ENCODE peak calls at places on chromosomes 12 and 14, in eight cellular contexts. C is right lobe of liver, Y is IMR-90, Z is A549, H is body of pancreas, K is GM12878, U is sigmoid colon, B is uterus. G is an unnamed sample.

GRCh38 chr14:75631453-75631831 is 29.2 kb downstream of the ERG28 start:
- DNase-seq in U (no peak), K (no peak), H (no peak), B (no peak), C (no peak), Y (no peak), Z (no peak), G (no peak)

GRCh38 chr14:98368916-98369315 is 903.1 kb downstream of the BCL11B start:
- DNase-seq in K (no peak), B (no peak), U (no peak), C (no peak), H (no peak), Y (no peak), Z (no peak), G (no peak)

GRCh38 chr14:103552011-103552797 is 10.3 kb downstream of the BAG5 start:
- DNase-seq in U (peak; percentile 83), C (peak; percentile 44), H (no peak), B (peak; percentile 42), Y (peak; percentile 49), Z (no peak), K (no peak), G (no peak)

GRCh38 chr14:32932921-32933622 is 5.6 kb upstream of the NPAS3 start:
- DNase-seq in H (peak; percentile 25), C (no peak), Y (no peak), B (no peak), Z (no peak), K (no peak), U (peak; percentile 70), G (no peak)

GRCh38 chr12:131052063-131052781 is 98.5 kb downstream of the ADGRD1 start:
- DNase-seq in B (no peak), C (no peak), K (no peak), Y (no peak), U (no peak), Z (no peak), H (no peak), G (no peak)

GRCh38 chr12:49089831-49090773 is 4.5 kb downstream of the DHH start:
- DNase-seq in Y (peak; percentile 33), C (no peak), B (peak; percentile 35), U (no peak), H (peak; percentile 22), Z (peak; percentile 72), K (no peak), G (peak; percentile 58)

GRCh38 chr14:58918066-58918465 is 270.4 kb upstream of the DAAM1 start:
- DNase-seq in C (no peak), Z (peak; percentile 10), K (no peak), Y (peak; percentile 77), B (no peak), H (no peak), U (no peak), G (no peak)

GRCh38 chr12:67287311-67287710 is 18.2 kb downstream of the CAND1 start:
- DNase-seq in K (no peak), B (no peak), U (no peak), Z (no peak), C (no peak), H (no peak), Y (no peak), G (no peak)

GRCh38 chr12:52162971-52163370 is 28.8 kb downstream of the KRT80 start:
- DNase-seq in B (no peak), K (no peak), U (no peak), Z (no peak), Y (no peak), H (no peak), C (no peak), G (no peak)

GRCh38 chr12:62621239-62621638 is 154.6 kb downstream of the MON2 start:
- DNase-seq in Y (no peak), U (no peak), B (no peak), Z (no peak), C (no peak), K (no peak), H (no peak), G (no peak)

GRCh38 chr12:112226768-112227167 is 101.4 kb downstream of the TRAFD1 start:
- DNase-seq in C (no peak), U (no peak), K (no peak), B (no peak), H (no peak), Y (no peak), Z (no peak), G (no peak)

GRCh38 chr12:24778486-24779304 is 170.2 kb downstream of the BCAT1 start:
- DNase-seq in Z (peak; percentile 42), Y (peak; percentile 75), U (no peak), C (no peak), H (no peak), K (peak; percentile 8), B (no peak), G (peak; percentile 47)

GRCh38 chr12:53820907-53821306 is 69.1 kb upstream of the CISTR start:
- DNase-seq in Z (no peak), H (no peak), C (no peak), Y (no peak), K (no peak), B (no peak), U (no peak), G (no peak)

GRCh38 chr14:22614240-22614799 is 16.2 kb downstream of the ABHD4 start:
- DNase-seq in Y (peak; percentile 98), C (no peak), H (peak; percentile 63), B (no peak), Z (peak; percentile 94), K (no peak), U (no peak), G (no peak)

GRCh38 chr12:77947326-77947725 is 116.6 kb downstream of the NAV3 start:
- DNase-seq in B (no peak), C (no peak), Y (peak; percentile 83), H (no peak), U (no peak), K (no peak), Z (peak; percentile 22), G (no peak)

GRCh38 chr14:87691482-87691881 is 301.5 kb downstream of the GALC start:
- DNase-seq in B (no peak), H (peak; percentile 5), C (no peak), Z (no peak), K (no peak), U (no peak), Y (no peak), G (no peak)

GRCh38 chr12:80187660-80188090 is 88.3 kb downstream of the OTOGL start:
- DNase-seq in Z (no peak), K (peak; percentile 40), Y (peak; percentile 41), H (no peak), U (no peak), C (no peak), B (peak; percentile 39), G (no peak)

GRCh38 chr14:101253948-101254347 is 307.3 kb upstream of the DIO3 start:
- DNase-seq in U (no peak), Z (no peak), K (no peak), C (no peak), B (no peak), Y (no peak), H (no peak), G (no peak)

GRCh38 chr14:63770187-63770807 is 42.4 kb upstream of the SGPP1 start:
- DNase-seq in C (peak; percentile 55), U (no peak), H (peak; percentile 76), Z (peak; percentile 61), Y (peak; percentile 62), B (peak; percentile 24), K (no peak), G (peak; percentile 55)

GRCh38 chr12:182381-182883 is 31.5 kb downstream of the SLC6A12 start:
- DNase-seq in K (no peak), Z (peak; percentile 25), H (no peak), U (no peak), C (no peak), B (no peak), Y (peak; percentile 93), G (no peak)

GRCh38 chr14:64953661-64954060 is 11.1 kb upstream of the GPX2 start:
- DNase-seq in U (peak; percentile 42), K (no peak), Y (no peak), C (no peak), B (no peak), H (no peak), Z (no peak), G (no peak)

GRCh38 chr14:95157195-95157986 is at the start of gene DICER1:
- DNase-seq in U (peak; percentile 98), Z (peak; percentile 95), B (peak; percentile 97), C (peak; percentile 99), Y (peak; percentile 89), K (peak; percentile 44), H (peak; percentile 97), G (peak; percentile 97)
- TF ChIP-seq POLR2A in U (peak; percentile 67), Z (peak; percentile 48), B (peak; percentile 53), C (peak; percentile 71), Y (peak; percentile 50), K (peak; percentile 60), H (peak; percentile 63), G (peak; percentile 61)

DNA sequence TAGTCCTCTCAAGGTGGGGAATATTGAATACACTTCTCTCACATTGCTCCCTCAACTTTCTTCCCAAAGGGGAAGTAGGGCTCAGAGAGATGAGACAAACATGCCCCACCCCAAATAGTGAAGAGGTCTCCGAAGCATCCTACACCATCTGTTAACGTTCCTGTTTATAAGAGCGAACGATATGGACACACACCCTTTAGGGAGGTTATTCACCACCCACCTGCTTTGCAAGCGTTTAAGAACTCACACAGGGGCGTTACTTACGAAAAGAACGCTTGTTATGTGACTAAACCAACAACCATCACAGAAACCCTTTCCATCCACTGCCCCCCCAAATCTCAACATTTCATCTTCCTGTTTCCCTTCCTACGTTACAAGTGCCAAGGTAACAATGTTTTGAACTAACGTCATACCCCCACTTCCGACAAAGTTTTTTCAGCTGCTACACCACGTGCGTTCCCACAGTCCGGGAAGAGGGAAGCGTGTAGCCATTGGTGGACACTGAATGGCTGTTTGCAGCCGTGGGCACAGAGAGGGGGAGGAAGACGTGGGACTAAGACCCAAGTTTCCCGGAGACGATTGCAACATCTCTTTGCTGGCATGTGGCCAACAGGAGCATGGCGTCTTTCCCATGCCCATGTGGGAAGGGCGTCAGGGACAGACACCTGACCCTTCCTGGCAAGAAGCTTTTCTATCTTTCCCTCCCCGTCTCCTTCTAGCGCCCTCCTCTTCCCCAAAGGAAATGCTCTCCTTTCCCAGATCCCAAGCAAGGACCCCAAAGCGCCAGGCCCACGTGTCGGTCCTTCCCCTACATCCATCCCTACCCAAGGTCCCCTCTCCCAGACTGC is 1.2 kb downstream of the YBX3 start:
- DNase-seq in Z (peak; percentile 95), H (peak; percentile 98), U (peak; percentile 98), B (peak; percentile 93), K (peak; percentile 53), Y (peak; percentile 99), C (peak; percentile 64), G (peak; percentile 70)
- TF ChIP-seq POLR2A in Z (peak; percentile 24), H (peak; percentile 49), U (peak; percentile 24), B (peak; percentile 51), K (peak; percentile 60), Y (peak; percentile 84), C (no peak), G (peak; percentile 43)

GRCh38 chr14:91202234-91202974 is 42.1 kb downstream of the GPR68 start:
- DNase-seq in Y (no peak), C (no peak), U (peak; percentile 68), H (peak; percentile 20), B (peak; percentile 43), K (no peak), Z (no peak), G (peak; percentile 36)
- TF ChIP-seq POLR2A in Y (no peak), C (no peak), U (no peak), H (no peak), B (no peak), K (no peak), Z (no peak), G (no peak)

DNA sequence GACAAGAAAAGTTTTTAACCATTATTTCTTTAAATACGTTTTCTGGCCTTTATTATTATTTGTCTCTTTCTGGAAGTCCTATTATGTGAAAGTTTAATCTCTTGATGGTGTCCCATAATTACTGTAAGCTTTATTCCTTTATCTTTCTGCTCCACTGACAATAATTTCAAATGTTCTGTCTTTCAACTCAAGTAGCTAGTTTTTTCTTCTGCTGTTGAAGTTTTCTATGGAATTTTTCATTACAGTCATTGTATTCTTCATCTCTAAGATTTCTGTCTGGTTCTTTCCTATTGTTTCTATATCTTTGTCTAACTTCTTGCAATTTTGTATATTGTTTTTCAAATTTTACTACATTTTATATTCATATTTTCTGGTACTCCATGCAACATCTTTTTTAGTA is 173.6 kb upstream of the MGAT4C start:
- DNase-seq in C (no peak), H (no peak), U (no peak), K (no peak), Y (no peak), B (no peak), Z (no peak), G (no peak)
- TF ChIP-seq POLR2A in C (no peak), H (no peak), U (no peak), K (no peak), Y (no peak), B (no peak), Z (no peak), G (no peak)